ENCODE peak calls at places on chromosomes 1 and 21, in ten cellular contexts. P is stromal cell of bone marrow; E is psoas muscle; C is central memory CD4-positive, alpha-beta T cell; S is CD8-positive, alpha-beta memory T cell; D is A549; B is left cardiac atrium; R is AG09309; O is stimulated activated CD4-positive, alpha-beta T cell treated with anti-CD3 and anti-CD28 coated beads, Interleukin-4, amount 100 ng/mL, for 48 hours; G is Daoy. K is an unnamed sample.

GRCh38 chr1:201383647-201384405 is 6.3 kb upstream of the TNNT2 start:
- DNase-seq in C (no peak), D (peak; percentile 52), G (peak; percentile 89), P (peak; percentile 79), R (peak; percentile 71), B (no peak), S (no peak), E (peak; percentile 61), O (no peak), K (peak; percentile 91)

GRCh38 chr1:153791856-153792253 is 16.6 kb downstream of the SLC27A3 start:
- DNase-seq in B (no peak), G (peak; percentile 61), C (no peak), R (peak; percentile 50), E (peak; percentile 9), P (no peak), S (no peak), O (no peak), D (peak; percentile 20), K (peak; percentile 72)

GRCh38 chr1:222761171-222761570 is 24.2 kb downstream of the FAM177B start:
- DNase-seq in O (no peak), G (no peak), R (no peak), C (no peak), S (no peak), B (no peak), E (no peak), P (no peak), D (no peak), K (no peak)

GRCh38 chr1:32498751-32499150 is 33.9 kb downstream of the ZBTB8B start:
- DNase-seq in E (no peak), O (no peak), S (no peak), D (no peak), C (no peak), G (no peak), P (no peak), B (no peak), R (no peak), K (no peak)

GRCh38 chr1:238951809-238952208 is 434.6 kb upstream of the CHRM3 start:
- DNase-seq in E (no peak), G (peak; percentile 50), O (no peak), S (no peak), D (peak; percentile 10), B (no peak), P (peak; percentile 43), C (no peak), R (peak; percentile 28), K (peak; percentile 61)

GRCh38 chr1:207388721-207389120 is 65.4 kb upstream of the CR2 start:
- DNase-seq in R (no peak), P (no peak), D (no peak), C (no peak), E (no peak), G (no peak), B (no peak), S (no peak), O (no peak), K (no peak)

GRCh38 chr21:30083120-30083945 is 83.3 kb downstream of the CLDN17 start:
- DNase-seq in G (no peak), S (no peak), O (no peak), R (no peak), B (no peak), E (no peak), P (no peak), D (no peak), C (no peak), K (no peak)

GRCh38 chr1:2045468-2046224 is 4.6 kb upstream of the PRKCZ start:
- DNase-seq in S (no peak), E (no peak), G (no peak), P (peak; percentile 19), B (no peak), D (no peak), O (no peak), R (no peak), C (no peak), K (peak; percentile 39)

GRCh38 chr1:117512728-117513321 is 93.0 kb upstream of the TENT5C start:
- DNase-seq in E (no peak), O (no peak), G (no peak), P (peak; percentile 10), B (no peak), D (peak; percentile 1), S (peak; percentile 10), R (no peak), C (peak; percentile 10), K (peak; percentile 52)

GRCh38 chr21:32004281-32004680 is 131.5 kb downstream of the HUNK start:
- DNase-seq in C (no peak), O (no peak), D (no peak), R (no peak), B (no peak), E (no peak), P (no peak), G (peak; percentile 19), S (no peak), K (no peak)

GRCh38 chr1:26012862-26013261 is 8.7 kb upstream of the EXTL1 start:
- DNase-seq in O (no peak), P (no peak), B (no peak), R (no peak), E (no peak), S (no peak), C (no peak), D (no peak), G (no peak), K (no peak)

GRCh38 chr1:10791117-10791951 is 5.1 kb downstream of the CASZ1 start:
- DNase-seq in E (no peak), G (no peak), P (no peak), R (no peak), C (no peak), D (no peak), S (no peak), B (no peak), O (no peak), K (no peak)

GRCh38 chr1:93620841-93621210 is 60.8 kb downstream of the BCAR3 start:
- DNase-seq in C (no peak), P (no peak), B (no peak), R (no peak), O (no peak), S (no peak), G (no peak), E (no peak), D (no peak), K (peak; percentile 74)

GRCh38 chr1:245888809-245889208 is 618.3 kb downstream of the SMYD3 start:
- DNase-seq in S (peak; percentile 9), G (peak; percentile 40), E (no peak), C (peak; percentile 3), D (peak; percentile 36), R (no peak), B (no peak), O (peak; percentile 0), P (peak; percentile 9), K (peak; percentile 29)

GRCh38 chr1:173406783-173407230 is 70.3 kb upstream of the PRDX6 start:
- DNase-seq in E (no peak), S (no peak), B (no peak), O (no peak), D (no peak), C (no peak), P (no peak), R (no peak), G (peak; percentile 39), K (no peak)

GRCh38 chr1:171313835-171314320 is at the start of gene FMO4:
- DNase-seq in R (peak; percentile 99), S (peak; percentile 88), G (peak; percentile 96), E (peak; percentile 70), P (peak; percentile 100), C (peak; percentile 90), B (peak; percentile 85), O (peak; percentile 75), D (peak; percentile 97), K (peak; percentile 99)

GRCh38 chr1:19169642-19170041 is 40.4 kb downstream of the UBR4 start:
- DNase-seq in C (no peak), P (no peak), G (no peak), D (no peak), S (no peak), B (no peak), E (no peak), O (no peak), R (peak; percentile 8), K (peak; percentile 60)

K was measured in fibroblast of lung.